ENCODE peak calls at places on chromosomes 2 and 18, in six cellular contexts. P, U, R, T, Q and D are unnamed samples.

GRCh38 chr2:223855426-223855825 is 18.0 kb upstream of the AP1S3 start:
- DNase-seq in P (peak), U (no peak), R (no peak), T (no peak), Q (no peak), D (no peak)

GRCh38 chr2:96584017-96584416 is 47.5 kb downstream of the ARID5A start:
- DNase-seq in P (no peak), U (no peak), R (no peak), T (no peak), Q (peak), D (no peak)

GRCh38 chr2:54469484-54470053 is 13.4 kb downstream of the SPTBN1 start:
- DNase-seq in P (no peak), U (no peak), R (no peak), T (no peak), Q (no peak), D (no peak)

GRCh38 chr2:12177052-12177994 is 430.9 kb downstream of the LPIN1 start:
- DNase-seq in P (peak), U (no peak), R (peak), T (no peak), Q (peak), D (no peak)

GRCh38 chr18:57026316-57026715 is 120.6 kb upstream of the BOD1L2 start:
- DNase-seq in P (no peak), U (no peak), R (no peak), T (no peak), Q (no peak), D (no peak)

GRCh38 chr2:187383043-187383800 is 64.8 kb downstream of the CALCRL start:
- DNase-seq in P (no peak), U (no peak), R (no peak), T (no peak), Q (no peak), D (no peak)

GRCh38 chr2:120425014-120425413 is 79.1 kb downstream of the INHBB start:
- DNase-seq in P (no peak), U (no peak), R (no peak), T (no peak), Q (no peak), D (no peak)

GRCh38 chr2:48278590-48278989 is 251.4 kb upstream of the STON1 start:
- DNase-seq in P (no peak), U (no peak), R (no peak), T (no peak), Q (no peak), D (no peak)

GRCh38 chr2:114807666-114808065 is 365.2 kb downstream of the DPP10 start:
- DNase-seq in P (no peak), U (no peak), R (no peak), T (no peak), Q (no peak), D (no peak)

GRCh38 chr2:232075080-232075479 is 113.6 kb downstream of the DIS3L2 start:
- DNase-seq in P (peak), U (no peak), R (no peak), T (no peak), Q (no peak), D (no peak)

GRCh38 chr2:173963323-173963816 is 1.8 kb downstream of the SP3 start:
- DNase-seq in P (peak), U (no peak), R (no peak), T (no peak), Q (peak), D (no peak)

GRCh38 chr2:240899468-240899865 is 3.5 kb upstream of the MAB21L4 start:
- DNase-seq in P (no peak), U (no peak), R (no peak), T (no peak), Q (no peak), D (no peak)

GRCh38 chr2:120667981-120668380 is 67.7 kb upstream of the GLI2 start:
- DNase-seq in P (no peak), U (no peak), R (no peak), T (no peak), Q (no peak), D (no peak)

GRCh38 chr2:27638709-27639108 is 9.9 kb downstream of the GPN1 start:
- DNase-seq in P (no peak), U (no peak), R (no peak), T (no peak), Q (no peak), D (no peak)

GRCh38 chr2:71157124-71157802 is 26.8 kb downstream of the MPHOSPH10 start:
- DNase-seq in P (peak), U (peak), R (no peak), T (peak), Q (peak), D (peak)

GRCh38 chr18:830315-830901 is 18.4 kb upstream of the YES1 start:
- DNase-seq in P (no peak), U (no peak), R (no peak), T (no peak), Q (peak), D (no peak)

GRCh38 chr18:72973831-72974230 is 106.0 kb upstream of the NETO1 start:
- DNase-seq in P (no peak), U (no peak), R (no peak), T (no peak), Q (no peak), D (no peak)

GRCh38 chr2:171811229-171811628 is 82.8 kb downstream of the SLC25A12 start:
- DNase-seq in P (peak), U (no peak), R (no peak), T (no peak), Q (peak), D (peak)

GRCh38 chr2:231308631-231309414 is 86.7 kb upstream of the B3GNT7 start:
- DNase-seq in P (no peak), U (no peak), R (no peak), T (no peak), Q (no peak), D (no peak)

GRCh38 chr2:240958366-240959213 is 39.8 kb upstream of the SNED1 start:
- DNase-seq in P (no peak), U (no peak), R (no peak), T (no peak), Q (no peak), D (no peak)

GRCh38 chr2:53777134-53777533 is 9.5 kb downstream of the CHAC2 start:
- DNase-seq in P (no peak), U (no peak), R (no peak), T (no peak), Q (no peak), D (no peak)

GRCh38 chr2:219496781-219497494 is 1.8 kb upstream of the GMPPA start:
- DNase-seq in P (no peak), U (peak), R (no peak), T (no peak), Q (no peak), D (no peak)

GRCh38 chr2:44537264-44537663 is 175.5 kb downstream of the CAMKMT start:
- DNase-seq in P (no peak), U (no peak), R (no peak), T (no peak), Q (no peak), D (no peak)

GRCh38 chr2:191617589-191617988 is 60.3 kb upstream of the NABP1 start:
- DNase-seq in P (no peak), U (no peak), R (peak), T (no peak), Q (no peak), D (no peak)

GRCh38 chr2:68236876-68237275 is 15.5 kb downstream of the PPP3R1 start:
- DNase-seq in P (no peak), U (no peak), R (no peak), T (no peak), Q (no peak), D (no peak)
- TF ChIP-seq ATF3 in P (no peak), U (no peak), R (no peak), T (no peak), Q (no peak), D (no peak)

GRCh38 chr2:144645055-144645778 is 125.3 kb upstream of the ZEB2 start:
- DNase-seq in P (no peak), U (no peak), R (no peak), T (no peak), Q (no peak), D (no peak)
- TF ChIP-seq ATF3 in P (no peak), U (no peak), R (no peak), T (no peak), Q (no peak), D (no peak)

GRCh38 chr2:207469380-207469779 is 60.4 kb upstream of the CREB1 start:
- DNase-seq in P (no peak), U (no peak), R (no peak), T (no peak), Q (no peak), D (no peak)

GRCh38 chr2:207468504-207468903 is 61.3 kb upstream of the CREB1 start:
- DNase-seq in P (no peak), U (no peak), R (no peak), T (no peak), Q (no peak), D (no peak)

GRCh38 chr2:207471261-207471660 is 58.5 kb upstream of the CREB1 start:
- DNase-seq in P (no peak), U (no peak), R (no peak), T (no peak), Q (no peak), D (no peak)

GRCh38 chr2:207470700-207471070 is 59.1 kb upstream of the CREB1 start:
- DNase-seq in P (no peak), U (no peak), R (no peak), T (no peak), Q (no peak), D (no peak)

DNA sequence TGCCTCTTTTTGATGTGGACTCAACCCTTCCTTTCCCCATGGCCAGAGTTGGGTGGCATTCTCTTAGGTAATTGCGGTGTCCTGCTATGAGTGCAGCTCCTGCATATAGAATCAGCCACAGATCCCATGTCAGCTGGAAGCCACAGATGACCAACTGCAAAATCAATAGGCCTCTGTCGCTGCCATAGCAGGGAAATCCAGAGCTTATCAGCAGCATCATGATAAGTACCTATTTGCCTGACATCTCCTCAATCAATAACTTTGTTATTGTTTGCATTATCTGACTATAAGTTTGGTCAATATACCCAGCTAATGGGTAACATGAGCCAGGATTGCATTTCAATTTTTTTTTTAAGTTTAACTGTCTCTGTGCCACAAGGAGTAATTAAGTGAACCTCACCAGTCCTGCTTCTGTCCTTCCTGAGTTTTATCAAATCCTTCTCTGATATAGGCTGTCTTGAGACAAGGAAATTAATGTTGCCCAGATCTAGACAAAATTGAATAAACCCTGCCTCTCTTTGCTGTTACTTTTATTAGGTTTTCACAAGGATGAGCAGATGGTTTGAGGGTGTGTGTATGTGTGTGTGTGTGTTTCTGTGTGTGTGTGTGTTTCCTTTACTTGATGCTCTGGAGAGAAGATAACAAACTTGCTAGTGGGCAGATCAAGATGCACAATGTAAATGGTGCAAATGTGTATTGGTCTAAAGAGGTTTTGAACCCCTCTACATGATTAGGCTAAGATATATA is 59.6 kb upstream of the CREB1 start:
- DNase-seq in P (no peak), U (no peak), R (no peak), T (no peak), Q (no peak), D (no peak)
- TF ChIP-seq ATF3 in P (no peak), U (no peak), R (no peak), T (no peak), Q (no peak), D (no peak)

GRCh38 chr2:8616084-8616419 is 65.8 kb upstream of the ID2 start:
- DNase-seq in P (no peak), U (no peak), R (no peak), T (no peak), Q (no peak), D (no peak)
- TF ChIP-seq ATF3 in P (no peak), U (no peak), R (no peak), T (no peak), Q (no peak), D (no peak)

GRCh38 chr2:26273501-26273900 is 28.8 kb downstream of the HADHB start:
- DNase-seq in P (peak), U (no peak), R (no peak), T (no peak), Q (no peak), D (no peak)

GRCh38 chr2:26269571-26270170 is 24.9 kb downstream of the HADHB start:
- DNase-seq in P (no peak), U (no peak), R (no peak), T (no peak), Q (no peak), D (no peak)

GRCh38 chr2:26270363-26270762 is 25.6 kb downstream of the HADHB start:
- DNase-seq in P (no peak), U (no peak), R (no peak), T (no peak), Q (no peak), D (no peak)

GRCh38 chr2:26276488-26276887 is 31.7 kb downstream of the HADHB start:
- DNase-seq in P (no peak), U (no peak), R (no peak), T (no peak), Q (no peak), D (no peak)

GRCh38 chr2:26274058-26274613 is 29.4 kb downstream of the HADHB start:
- DNase-seq in P (peak), U (no peak), R (no peak), T (no peak), Q (no peak), D (no peak)
- TF ChIP-seq ATF3 in P (no peak), U (no peak), R (no peak), T (no peak), Q (no peak), D (no peak)

GRCh38 chr2:119294671-119295070 is 71.0 kb downstream of the STEAP3 start:
- DNase-seq in P (no peak), U (no peak), R (no peak), T (no peak), Q (no peak), D (no peak)

GRCh38 chr2:119291588-119292167 is 68.0 kb downstream of the STEAP3 start:
- DNase-seq in P (peak), U (no peak), R (no peak), T (no peak), Q (no peak), D (no peak)

GRCh38 chr2:119293900-119294299 is 70.3 kb downstream of the STEAP3 start:
- DNase-seq in P (no peak), U (no peak), R (no peak), T (no peak), Q (no peak), D (no peak)

GRCh38 chr2:119292226-119292625 is 68.6 kb downstream of the STEAP3 start:
- DNase-seq in P (peak), U (no peak), R (no peak), T (no peak), Q (no peak), D (no peak)

DNA sequence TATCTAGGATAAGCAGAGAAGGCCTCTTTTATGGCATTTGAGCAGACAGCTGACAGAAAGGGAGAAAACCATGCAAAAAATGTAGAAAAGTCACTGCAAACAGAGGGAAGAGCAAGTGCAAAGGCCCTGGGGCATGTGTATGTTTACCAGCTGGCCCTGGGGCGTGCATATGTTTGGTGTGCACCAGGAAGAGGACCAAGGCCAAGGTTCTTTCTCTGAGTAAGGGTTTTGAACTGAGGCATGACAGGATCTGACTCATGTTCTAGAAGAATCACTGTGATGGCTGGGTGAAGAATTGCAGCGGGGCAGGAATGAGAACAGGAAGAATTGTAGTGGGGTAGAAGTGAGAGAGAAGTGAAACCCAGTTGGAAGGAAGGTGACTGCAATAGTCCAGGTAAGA is 69.6 kb downstream of the STEAP3 start:
- DNase-seq in P (no peak), U (no peak), R (no peak), T (no peak), Q (no peak), D (no peak)
- TF ChIP-seq ATF3 in P (no peak), U (no peak), R (no peak), T (no peak), Q (no peak), D (no peak)